ENCODE peak calls at places on chromosomes 11 and 22, in ten cellular contexts. O is sigmoid colon, M is mammary epithelial cell, N is NB4, K is foreskin fibroblast, X is ovary, G is pancreas, J is cardiac fibroblast, H is body of pancreas, P is adrenal gland. F is an unnamed sample.
A peak's percentile ranks its signal among the peaks of the same experiment; 100 is the strongest.

GRCh38 chr11:79173615-79174014 is 267.2 kb downstream of the TENM4 start:
- DNase-seq in H (no peak), M (no peak), G (no peak), N (no peak), K (peak; percentile 78), O (no peak), J (peak; percentile 66), P (no peak), X (peak; percentile 33), F (no peak)

GRCh38 chr11:19812096-19812495 is 99.5 kb downstream of the NAV2 start:
- DNase-seq in J (no peak), O (no peak), M (no peak), H (no peak), X (no peak), K (no peak), P (no peak), N (no peak), G (no peak), F (no peak)

GRCh38 chr11:105164226-105164625 is 24.7 kb upstream of the CARD18 start:
- DNase-seq in H (no peak), G (no peak), N (no peak), J (peak; percentile 27), P (no peak), K (no peak), X (no peak), O (no peak), M (no peak), F (no peak)

GRCh38 chr22:49694462-49695260 is 133.0 kb downstream of the BRD1 start:
- DNase-seq in J (no peak), M (no peak), G (no peak), X (no peak), P (peak; percentile 2), O (no peak), N (no peak), K (no peak), H (no peak), F (no peak)

GRCh38 chr11:71329165-71329510 is 76.8 kb upstream of the SHANK2 start:
- DNase-seq in N (no peak), M (no peak), O (peak; percentile 13), P (no peak), H (no peak), K (no peak), X (no peak), J (no peak), G (no peak), F (peak; percentile 1)

GRCh38 chr11:62552931-62553838 is 6.6 kb upstream of the AHNAK start:
- DNase-seq in O (peak; percentile 95), M (peak; percentile 93), P (peak; percentile 91), J (peak; percentile 98), H (peak; percentile 94), N (peak; percentile 90), K (peak; percentile 98), X (peak; percentile 85), G (peak; percentile 88), F (peak; percentile 85)

GRCh38 chr22:20076627-20077172 is 3.3 kb upstream of the DGCR8 start:
- DNase-seq in N (no peak), O (no peak), K (no peak), G (no peak), X (no peak), P (no peak), M (no peak), H (no peak), J (no peak), F (peak; percentile 27)

GRCh38 chr11:293852-294661 is 5.1 kb downstream of the PGGHG start:
- DNase-seq in P (no peak), H (peak; percentile 25), G (peak; percentile 47), M (no peak), K (no peak), X (peak; percentile 21), J (no peak), N (no peak), O (peak; percentile 48), F (peak; percentile 76)

GRCh38 chr22:36816635-36817428 is at the start of gene PVALB:
- DNase-seq in K (peak; percentile 65), N (no peak), H (peak; percentile 28), P (peak; percentile 29), M (peak; percentile 19), J (peak; percentile 22), G (peak; percentile 47), O (no peak), X (no peak), F (no peak)

GRCh38 chr22:20777420-20778177 is 3.7 kb downstream of the SERPIND1 start:
- DNase-seq in G (peak; percentile 33), M (peak; percentile 94), N (peak; percentile 78), H (no peak), P (peak; percentile 40), K (peak; percentile 88), O (no peak), X (no peak), J (peak; percentile 75), F (no peak)

GRCh38 chr11:7227724-7228123 is 24.0 kb upstream of the SYT9 start:
- DNase-seq in N (no peak), G (no peak), O (no peak), X (no peak), K (no peak), M (no peak), J (no peak), H (no peak), P (no peak), F (no peak)

GRCh38 chr11:65522640-65523322 is 2.1 kb upstream of the SCYL1 start:
- DNase-seq in N (peak; percentile 85), G (peak; percentile 18), H (no peak), K (no peak), P (no peak), O (no peak), X (no peak), J (no peak), M (no peak), F (peak; percentile 76)

GRCh38 chr22:20998411-20999336 is 3.2 kb downstream of the THAP7 start:
- DNase-seq in M (no peak), O (no peak), G (no peak), K (peak; percentile 61), H (no peak), X (no peak), N (no peak), P (no peak), J (peak; percentile 44), F (no peak)

GRCh38 chr11:64745219-64745522 is 1.2 kb upstream of the RASGRP2 start:
- DNase-seq in O (peak; percentile 89), J (no peak), K (no peak), N (peak; percentile 99), M (no peak), H (peak; percentile 53), P (peak; percentile 68), G (no peak), X (no peak), F (peak; percentile 100)

GRCh38 chr11:47412152-47412746 is 3.9 kb downstream of the SLC39A13 start:
- DNase-seq in J (peak; percentile 57), M (no peak), K (peak; percentile 74), X (no peak), P (peak; percentile 69), G (peak; percentile 73), O (peak; percentile 74), N (peak; percentile 68), H (peak; percentile 54), F (peak; percentile 93)

DNA sequence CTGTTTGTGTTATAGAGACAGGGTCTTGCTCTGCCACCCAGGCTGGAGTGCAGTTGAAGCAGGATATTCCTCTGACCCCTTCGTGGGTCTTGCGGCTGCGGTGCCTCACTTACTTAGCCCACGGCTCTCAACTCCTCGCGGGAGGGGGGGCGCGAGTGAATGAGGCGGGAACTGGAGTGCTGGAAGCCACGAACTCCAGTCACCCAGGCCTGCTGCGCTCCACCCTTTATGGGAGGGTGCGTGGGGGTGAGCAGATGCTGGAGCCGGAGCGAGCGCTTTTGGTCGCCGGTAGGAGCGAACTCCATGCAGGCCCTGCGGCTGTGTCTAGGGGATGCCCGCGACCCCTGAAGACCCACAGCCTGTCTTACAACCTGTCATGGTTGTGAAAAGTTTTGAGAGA is 1.8 kb downstream of the C11orf54 start:
- DNase-seq in G (peak; percentile 39), N (no peak), P (no peak), O (no peak), X (peak; percentile 34), K (no peak), M (no peak), H (no peak), J (no peak), F (peak; percentile 83)
- H3K4me3 ChIP-seq in G (no peak overlapping the region), N (no peak overlapping the region), P (no peak overlapping the region), O (no peak overlapping the region), X (no peak overlapping the region), K (no peak overlapping the region), M (no peak overlapping the region), H (no peak overlapping the region), J (no peak overlapping the region), F (no peak overlapping the region)

GRCh38 chr11:74170694-74171629 is at the start of the genes C2CD3 and PPME1:
- DNase-seq in K (peak; percentile 100), O (peak; percentile 99), G (peak; percentile 96), P (peak; percentile 99), J (peak; percentile 100), X (peak; percentile 96), H (peak; percentile 99), M (peak; percentile 100), N (peak; percentile 100), F (peak; percentile 99)
- TF ChIP-seq CTCF in K (peak; percentile 38), O (no peak), G (no peak), P (no peak), J (peak; percentile 23), X (no peak), H (no peak), M (no peak), N (no peak), F (no peak)

GRCh38 chr11:66889974-66890373 is 33.1 kb downstream of the LRFN4 start:
- DNase-seq in J (no peak), O (no peak), P (no peak), M (no peak), H (no peak), K (peak; percentile 34), N (no peak), X (peak; percentile 0), G (no peak), F (no peak)
- H3K4me3 ChIP-seq in J (no peak overlapping the region), O (no peak overlapping the region), P (no peak overlapping the region), M (no peak overlapping the region), H (no peak overlapping the region), K (no peak overlapping the region), N (no peak overlapping the region), X (no peak overlapping the region), G (no peak overlapping the region), F (no peak overlapping the region)

GRCh38 chr22:22123960-22124278 is 120.7 kb upstream of the VPREB1 start:
- DNase-seq in P (no peak), H (no peak), G (no peak), O (no peak), N (no peak), K (no peak), M (no peak), X (no peak), J (no peak), F (no peak)

GRCh38 chr22:22125028-22125578 is 119.5 kb upstream of the VPREB1 start:
- DNase-seq in H (no peak), X (no peak), N (no peak), O (no peak), P (no peak), J (no peak), G (no peak), M (no peak), K (no peak), F (no peak)

GRCh38 chr22:22124374-22124773 is 120.2 kb upstream of the VPREB1 start:
- DNase-seq in M (no peak), G (no peak), O (no peak), X (no peak), H (no peak), J (no peak), N (no peak), P (no peak), K (no peak), F (no peak)

GRCh38 chr22:22127100-22127499 is 117.5 kb upstream of the VPREB1 start:
- DNase-seq in G (no peak), H (no peak), J (no peak), M (no peak), N (no peak), X (no peak), P (no peak), K (no peak), O (no peak), F (no peak)

GRCh38 chr22:22125579-22126468 is 118.8 kb upstream of the VPREB1 start:
- DNase-seq in G (peak; percentile 11), K (no peak), M (no peak), N (no peak), X (no peak), O (no peak), P (no peak), H (no peak), J (no peak), F (no peak)
- TF ChIP-seq CTCF in G (no peak), K (no peak), M (no peak), N (no peak), X (no peak), O (no peak), P (no peak), H (no peak), J (no peak), F (no peak)